ENCODE peak calls at places on chromosomes 13 and 19, in four cellular contexts. H, Z, C and X are unnamed samples. For H3K36me3 and H3K4me1, the result is how much of the 10 kb centered on the place peaks cover.

GRCh38 chr13:27024781-27025492 is 146.7 kb downstream of the USP12 start:
- DNase-seq in Z (no peak), C (no peak), H (no peak), X (no peak)

GRCh38 chr19:39433480-39434079 is 2.2 kb downstream of the RPS16 start:
- DNase-seq in C (no peak), Z (no peak), H (no peak), X (no peak)

GRCh38 chr19:50517704-50518075 is 4.0 kb upstream of the ASPDH start:
- DNase-seq in Z (no peak), H (no peak), C (no peak), X (no peak)

GRCh38 chr19:51948979-51949378 is 21.7 kb downstream of the ZNF613 start:
- DNase-seq in Z (no peak), C (peak), H (no peak), X (peak)

GRCh38 chr13:29713841-29714240 is 118.4 kb upstream of the SLC7A1 start:
- DNase-seq in Z (no peak), C (peak), H (no peak), X (peak)

GRCh38 chr19:45772130-45772880 is 3.3 kb upstream of the SIX5 start:
- DNase-seq in Z (no peak), H (no peak), C (no peak), X (no peak)

GRCh38 chr13:114057131-114058050 is 75.0 kb downstream of the RASA3 start:
- DNase-seq in H (no peak), C (no peak), Z (no peak), X (no peak)

GRCh38 chr13:39942901-39943273 is 287.4 kb downstream of the COG6 start:
- DNase-seq in Z (peak), C (peak), H (peak), X (peak)

GRCh38 chr13:40187324-40187795 is 479.1 kb downstream of the FOXO1 start:
- DNase-seq in H (no peak), Z (no peak), C (no peak), X (no peak)

GRCh38 chr19:15417699-15418098 is 1.1 kb downstream of the AKAP8L start:
- DNase-seq in H (no peak), C (no peak), Z (no peak), X (peak)

GRCh38 chr13:40600145-40600751 is 66.2 kb downstream of the FOXO1 start:
- DNase-seq in H (no peak), Z (no peak), C (no peak), X (no peak)

GRCh38 chr13:44668707-44669106 is 92.6 kb upstream of the TSC22D1 start:
- DNase-seq in H (no peak), Z (no peak), C (peak), X (peak)

GRCh38 chr19:6685962-6686627 is 16.1 kb upstream of the TNFSF14 start:
- DNase-seq in C (no peak), H (no peak), Z (no peak), X (no peak)

GRCh38 chr13:88063741-88064140 is 392.6 kb downstream of the SLITRK5 start:
- DNase-seq in H (no peak), C (no peak), Z (no peak), X (peak)

GRCh38 chr13:62387642-62388041 is 972.0 kb upstream of the PCDH20 start:
- DNase-seq in C (peak), H (no peak), Z (no peak), X (peak)

GRCh38 chr19:15776991-15777787 is 10.3 kb upstream of the OR10H5 start:
- DNase-seq in H (no peak), C (no peak), Z (no peak), X (no peak)

GRCh38 chr19:22893855-22894270 is 61.8 kb downstream of the ZNF723 start:
- DNase-seq in H (no peak), C (no peak), Z (no peak), X (no peak)

GRCh38 chr13:22187329-22187728 is 516.5 kb downstream of the FGF9 start:
- DNase-seq in H (no peak), C (peak), Z (no peak), X (no peak)

GRCh38 chr13:44436589-44437337 is 63.1 kb downstream of the SERP2 start:
- DNase-seq in H (peak), Z (peak), C (peak), X (peak)

GRCh38 chr13:101416181-101417042 is at the start of gene NALCN:
- DNase-seq in Z (no peak), H (no peak), C (no peak), X (peak)

GRCh38 chr13:30126903-30127428 is 180.4 kb downstream of the KATNAL1 start:
- DNase-seq in H (no peak), C (peak), Z (no peak), X (peak)

GRCh38 chr19:52584686-52585085 is 14.6 kb downstream of the ZNF701 start:
- DNase-seq in H (no peak), Z (no peak), C (no peak), X (no peak)

GRCh38 chr13:80336335-80336734 is 4.6 kb downstream of the SPRY2 start:
- DNase-seq in C (peak), H (no peak), Z (no peak), X (peak)

GRCh38 chr19:5150902-5151741 is 182.2 kb downstream of the KDM4B start:
- DNase-seq in Z (no peak), C (no peak), H (no peak), X (no peak)

GRCh38 chr13:53010374-53011105 is 18.1 kb upstream of the OLFM4 start:
- DNase-seq in Z (no peak), H (no peak), C (no peak), X (no peak)

GRCh38 chr19:42089772-42090171 is 13.8 kb downstream of the ZNF574 start:
- DNase-seq in C (no peak), Z (no peak), H (no peak), X (no peak)
- H3K36me3 ChIP-seq in C (under half), Z (under half), H (under half), X (under half)

GRCh38 chr13:19586904-19587634 is 25.7 kb upstream of the TPTE2 start:
- DNase-seq in H (no peak), Z (peak), C (peak), X (peak)
- H2AFZ ChIP-seq in H (no peak), Z (no peak), C (peak), X (peak)

DNA sequence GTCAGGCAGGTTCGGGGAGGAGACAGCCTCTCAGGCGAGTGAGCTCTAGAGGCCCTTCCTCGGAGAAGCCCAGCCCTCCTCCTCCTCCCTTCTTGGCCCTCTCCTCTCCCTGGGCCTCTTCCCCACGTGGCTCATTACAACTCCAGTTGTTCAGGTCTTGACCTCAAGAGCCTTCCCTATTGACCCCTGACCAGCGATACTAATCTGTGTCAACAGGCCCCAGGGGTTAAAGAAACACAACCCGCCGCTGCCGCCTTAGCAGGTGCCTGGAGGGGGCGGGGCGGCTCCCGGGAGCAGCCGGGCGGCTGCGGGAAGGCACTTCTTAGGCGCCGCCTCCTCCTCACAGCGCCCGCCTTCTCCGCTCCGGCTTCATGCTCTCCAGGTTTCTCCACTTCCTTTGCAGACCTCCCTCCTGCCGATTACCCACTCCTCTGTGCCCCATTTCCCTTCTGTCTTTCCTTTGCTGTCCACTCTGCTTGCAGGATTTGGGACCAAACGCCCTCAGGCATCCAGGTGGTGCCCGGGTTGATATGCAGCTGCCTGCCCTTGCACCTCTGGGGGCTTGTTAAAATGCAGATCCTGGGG is 51.0 kb downstream of the LYL1 start:
- DNase-seq in Z (peak), H (no peak), C (peak), X (peak)
- H3K4me1 ChIP-seq in Z (under half), H (under half), C (half or more), X (half or more)

DNA sequence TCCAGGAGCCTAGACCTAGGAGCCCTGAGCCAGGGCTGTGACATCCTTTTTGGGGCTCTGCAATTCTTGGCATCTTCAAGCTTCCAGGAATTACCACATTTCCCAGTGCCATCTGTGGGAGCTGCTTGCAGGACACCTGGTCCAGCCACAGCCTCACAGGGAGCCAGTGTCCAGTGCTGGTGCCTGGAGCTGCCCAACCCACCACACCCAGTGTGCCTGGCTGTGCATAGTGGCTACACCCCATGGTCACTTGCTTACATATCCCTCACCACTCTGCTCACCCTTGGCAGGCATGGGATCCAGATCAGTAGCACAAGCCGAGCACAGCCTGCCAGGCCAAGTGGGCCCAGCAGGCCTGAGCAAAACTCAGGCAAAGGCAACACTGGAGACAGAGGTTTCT is 2151.4 kb upstream of the PCDH20 start:
- DNase-seq in C (no peak), Z (no peak), H (no peak), X (no peak)
- H3K36me3 ChIP-seq in C (under half), Z (under half), H (under half), X (under half)

GRCh38 chr13:33872005-33872351 is 54.0 kb downstream of the RFC3 start:
- DNase-seq in H (no peak), C (no peak), Z (no peak), X (no peak)
- H2AFZ ChIP-seq in H (no peak), C (no peak), Z (no peak), X (no peak)

GRCh38 chr13:110251227-110251791 is 55.6 kb downstream of the COL4A1 start:
- DNase-seq in Z (no peak), C (no peak), H (no peak), X (no peak)

GRCh38 chr13:110248449-110249143 is 58.4 kb downstream of the COL4A1 start:
- DNase-seq in H (no peak), Z (no peak), C (no peak), X (no peak)

GRCh38 chr13:110250258-110250891 is 56.6 kb downstream of the COL4A1 start:
- DNase-seq in Z (peak), H (no peak), C (peak), X (peak)

GRCh38 chr13:110246530-110246929 is 60.4 kb downstream of the COL4A1 start:
- DNase-seq in Z (no peak), H (no peak), C (no peak), X (no peak)

GRCh38 chr13:110249326-110249725 is 57.6 kb downstream of the COL4A1 start:
- DNase-seq in H (no peak), Z (no peak), C (no peak), X (no peak)
- H3K4me1 ChIP-seq in H (under half), Z (under half), C (under half), X (under half)

DNA sequence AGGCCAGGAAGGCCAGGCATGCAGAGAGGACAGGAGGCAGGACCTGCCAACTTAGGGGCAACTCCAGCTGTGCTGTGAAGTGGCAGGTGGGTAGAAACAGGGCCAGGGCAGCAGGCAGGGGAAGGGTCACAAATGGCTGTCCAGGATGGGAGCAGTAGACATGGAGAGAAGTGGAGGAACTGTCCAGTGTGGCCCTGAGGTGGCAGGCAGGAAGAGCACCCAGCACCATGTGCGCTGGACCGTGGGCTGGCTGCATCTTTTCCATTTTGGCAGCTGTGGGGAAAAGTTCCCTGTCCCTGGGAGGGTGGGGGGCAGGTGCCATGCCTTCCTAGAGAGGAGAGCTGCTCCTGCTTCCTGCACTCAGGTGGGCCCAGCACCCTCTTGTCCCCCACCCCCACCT is 13.8 kb downstream of the DEDD2 start:
- DNase-seq in H (no peak), Z (no peak), C (no peak), X (no peak)
- H3K36me3 ChIP-seq in H (under half), Z (half or more), C (half or more), X (under half)

GRCh38 chr19:10935371-10936059 is 6.9 kb downstream of the TIMM29 start:
- DNase-seq in Z (no peak), C (no peak), H (no peak), X (no peak)

DNA sequence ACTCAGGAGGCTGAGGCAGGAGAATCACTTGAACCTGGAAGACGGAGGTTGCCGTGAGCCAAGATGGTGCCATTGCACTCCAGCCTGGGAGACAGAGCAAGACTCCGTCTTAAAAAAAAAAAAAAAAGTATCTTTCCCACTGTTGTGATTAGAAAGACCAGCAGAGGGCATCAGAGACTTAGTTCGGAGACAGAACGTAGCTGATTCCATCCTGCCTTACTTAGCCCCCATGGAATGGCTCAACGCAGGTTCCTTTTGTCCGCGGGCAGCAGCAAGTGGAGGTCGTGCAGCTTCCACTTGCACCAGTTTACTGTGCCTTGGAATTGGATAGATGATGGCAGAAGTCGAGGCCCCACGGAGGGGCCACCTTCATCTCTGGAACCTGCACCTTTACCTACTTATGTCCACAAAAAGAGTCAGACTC is 8.1 kb downstream of the TIMM29 start:
- DNase-seq in C (peak), H (no peak), Z (peak), X (peak)
- H2AFZ ChIP-seq in C (peak), H (no peak), Z (peak), X (peak)